ENCODE peak calls at places on chromosomes 4 and X, in nine cellular contexts. L is HFFc6; I is RKO; Q is left cardiac atrium; K is stimulated activated CD4-positive, alpha-beta T cell treated with anti-CD3 and anti-CD28 coated beads, Interleukin-12 subunit alpha, Interleukin-12 subunit beta, amount 100 ng/mL, for 48 hours; F is T-helper 17 cell; H is effector memory CD8-positive, alpha-beta T cell; X is CD4-positive, alpha-beta T cell; Y is iPS-NIHi11. O is an unnamed sample.

GRCh38 chr4:19224820-19225219 is 1026.9 kb upstream of the SLIT2 start:
- DNase-seq in K (no peak), Y (peak; percentile 8), F (no peak), H (no peak), I (peak; percentile 61), X (no peak), Q (no peak), L (peak; percentile 34), O (no peak)

GRCh38 chr4:170374770-170375169 is 285.0 kb upstream of the AADAT start:
- DNase-seq in K (no peak), X (no peak), H (no peak), I (peak; percentile 35), Y (peak; percentile 58), F (no peak), Q (no peak), L (no peak), O (no peak)

GRCh38 chr4:3330682-3331081 is 37.9 kb downstream of the RGS12 start:
- DNase-seq in Y (no peak), K (no peak), I (no peak), L (no peak), F (no peak), Q (no peak), H (no peak), X (no peak), O (no peak)

GRCh38 chr4:36067116-36067515 is 177.2 kb downstream of the ARAP2 start:
- DNase-seq in L (no peak), F (no peak), I (no peak), K (no peak), X (no peak), Q (no peak), Y (no peak), H (no peak), O (no peak)

GRCh38 chrX:12950851-12951589 is 23.9 kb upstream of the TMSB4X start:
- DNase-seq in Y (peak; percentile 45), I (no peak), L (no peak), H (peak; percentile 71), X (peak; percentile 60), K (peak; percentile 53), Q (no peak), F (peak; percentile 52), O (no peak)

GRCh38 chrX:19879742-19880378 is 7.5 kb downstream of the SH3KBP1 start:
- DNase-seq in F (no peak), I (no peak), H (no peak), X (no peak), Q (no peak), Y (no peak), L (no peak), K (no peak), O (no peak)

GRCh38 chr4:10578027-10578426 is 106.5 kb downstream of the CLNK start:
- DNase-seq in I (no peak), F (no peak), K (no peak), X (no peak), Q (no peak), Y (no peak), H (no peak), L (no peak), O (no peak)

GRCh38 chr4:184028571-184028996 is 123.5 kb downstream of the STOX2 start:
- DNase-seq in I (no peak), X (no peak), F (no peak), Y (no peak), H (no peak), L (no peak), Q (no peak), K (no peak), O (no peak)

GRCh38 chr4:1991596-1992434 is 17.0 kb downstream of the NELFA start:
- DNase-seq in K (no peak), L (no peak), H (no peak), F (no peak), X (no peak), Y (peak; percentile 60), I (no peak), Q (no peak), O (no peak)

GRCh38 chr4:123786955-123787354 is 390.4 kb downstream of the SPRY1 start:
- DNase-seq in X (no peak), F (no peak), K (no peak), Y (no peak), L (no peak), I (no peak), Q (peak; percentile 58), H (no peak), O (peak; percentile 60)

GRCh38 chr4:78079701-78080430 is 22.7 kb downstream of the FRAS1 start:
- DNase-seq in F (no peak), Q (no peak), X (no peak), K (no peak), L (no peak), I (no peak), Y (no peak), H (no peak), O (no peak)

GRCh38 chr4:6463311-6464289 is 8.8 kb downstream of the PPP2R2C start:
- DNase-seq in K (no peak), F (no peak), I (no peak), H (no peak), L (no peak), X (no peak), Y (no peak), Q (no peak), O (no peak)

GRCh38 chrX:769796-770195 is 139.2 kb downstream of the SHOX start:
- DNase-seq in K (no peak), L (no peak), H (no peak), Q (no peak), Y (peak; percentile 64), F (no peak), I (no peak), X (no peak), O (no peak)

GRCh38 chr4:3484057-3484973 is 21.2 kb downstream of the DOK7 start:
- DNase-seq in X (no peak), L (no peak), Q (peak; percentile 73), F (no peak), I (no peak), Y (no peak), H (no peak), K (no peak), O (peak; percentile 83)

GRCh38 chr4:122309988-122310626 is 68.7 kb upstream of the ADAD1 start:
- DNase-seq in K (no peak), F (no peak), H (no peak), X (no peak), Y (peak; percentile 12), I (peak; percentile 58), Q (no peak), L (peak; percentile 3), O (no peak)

GRCh38 chr4:77376788-77377460 is 219.9 kb downstream of the CCNG2 start:
- DNase-seq in F (no peak), H (no peak), L (no peak), Y (peak; percentile 17), Q (no peak), X (no peak), K (no peak), I (no peak), O (no peak)

GRCh38 chr4:39637572-39638357 is 900 bp downstream of the SMIM14 start:
- DNase-seq in H (peak; percentile 41), K (no peak), X (no peak), L (peak; percentile 50), Y (peak; percentile 79), F (no peak), Q (peak; percentile 63), I (peak; percentile 80), O (peak; percentile 60)

GRCh38 chr4:92035666-92036065 is 268.1 kb upstream of the GRID2 start:
- DNase-seq in K (no peak), H (no peak), X (no peak), I (no peak), F (no peak), L (no peak), Y (no peak), Q (no peak), O (no peak)

GRCh38 chr4:45063701-45064100 is 337.3 kb upstream of the GNPDA2 start:
- DNase-seq in I (no peak), Y (no peak), X (no peak), H (no peak), L (no peak), K (no peak), F (no peak), Q (no peak), O (no peak)

GRCh38 chrX:75038925-75039324 is 113.7 kb upstream of the NEXMIF start:
- DNase-seq in X (no peak), H (no peak), Y (peak; percentile 2), F (no peak), Q (no peak), I (peak; percentile 57), K (no peak), L (peak; percentile 1), O (no peak)

GRCh38 chr4:183492791-183493221 is 12.1 kb upstream of the ING2 start:
- DNase-seq in Q (no peak), X (no peak), I (peak; percentile 83), F (no peak), L (peak; percentile 95), Y (no peak), K (no peak), H (no peak), O (no peak)